ENCODE peak calls at places on chromosomes 12 and 14, in nine cellular contexts. One of them, this sample, is unnamed.

GRCh38 chr12:12899530-12900380 is 8.4 kb downstream of the GPRC5A start:
- DNase-seq in pancreas: no peak
- DNase-seq in aorta: no peak
- DNase-seq in sigmoid colon: peak; percentile 82
- DNase-seq in HCT116: no peak
- DNase-seq in GM23248: peak; percentile 98
- DNase-seq in hepatocyte: peak; percentile 80
- DNase-seq in esophagus squamous epithelium: no peak
- DNase-seq in adrenal gland: peak; percentile 62
- DNase-seq in this sample: no peak

GRCh38 chr12:101671157-101671791 is 26.2 kb upstream of the CHPT1 start:
- DNase-seq in pancreas: peak; percentile 17
- DNase-seq in HCT116: no peak
- DNase-seq in esophagus squamous epithelium: no peak
- DNase-seq in aorta: no peak
- DNase-seq in adrenal gland: no peak
- DNase-seq in hepatocyte: no peak
- DNase-seq in sigmoid colon: no peak
- DNase-seq in GM23248: no peak
- DNase-seq in this sample: no peak

GRCh38 chr12:41497362-41497761 is 309.2 kb downstream of the PDZRN4 start:
- DNase-seq in hepatocyte: no peak
- DNase-seq in pancreas: no peak
- DNase-seq in esophagus squamous epithelium: no peak
- DNase-seq in aorta: no peak
- DNase-seq in HCT116: no peak
- DNase-seq in adrenal gland: no peak
- DNase-seq in sigmoid colon: no peak
- DNase-seq in GM23248: peak; percentile 4
- DNase-seq in this sample: no peak

GRCh38 chr12:113244015-113244983 is 23.0 kb downstream of the TPCN1 start:
- DNase-seq in esophagus squamous epithelium: no peak
- DNase-seq in adrenal gland: peak; percentile 87
- DNase-seq in sigmoid colon: peak; percentile 90
- DNase-seq in pancreas: peak; percentile 80
- DNase-seq in hepatocyte: no peak
- DNase-seq in HCT116: no peak
- DNase-seq in GM23248: no peak
- DNase-seq in aorta: peak; percentile 79
- DNase-seq in this sample: no peak

GRCh38 chr12:39490500-39491276 is 47.8 kb upstream of the KIF21A start:
- DNase-seq in pancreas: no peak
- DNase-seq in esophagus squamous epithelium: no peak
- DNase-seq in GM23248: peak; percentile 64
- DNase-seq in HCT116: no peak
- DNase-seq in sigmoid colon: no peak
- DNase-seq in adrenal gland: no peak
- DNase-seq in aorta: no peak
- DNase-seq in hepatocyte: no peak
- DNase-seq in this sample: no peak

GRCh38 chr14:22614240-22614799 is 16.2 kb downstream of the ABHD4 start:
- DNase-seq in HCT116: peak; percentile 76
- DNase-seq in GM23248: peak; percentile 95
- DNase-seq in pancreas: no peak
- DNase-seq in hepatocyte: peak; percentile 90
- DNase-seq in adrenal gland: no peak
- DNase-seq in sigmoid colon: no peak
- DNase-seq in esophagus squamous epithelium: no peak
- DNase-seq in aorta: peak; percentile 63
- DNase-seq in this sample: peak; percentile 76

GRCh38 chr12:57722716-57723629 is 15.6 kb downstream of the AGAP2 start:
- DNase-seq in adrenal gland: no peak
- DNase-seq in HCT116: no peak
- DNase-seq in pancreas: no peak
- DNase-seq in sigmoid colon: no peak
- DNase-seq in hepatocyte: peak; percentile 2
- DNase-seq in esophagus squamous epithelium: no peak
- DNase-seq in GM23248: no peak
- DNase-seq in aorta: no peak
- DNase-seq in this sample: no peak

GRCh38 chr14:52351191-52351560 is 37.1 kb downstream of the PTGER2 start:
- DNase-seq in esophagus squamous epithelium: no peak
- DNase-seq in sigmoid colon: no peak
- DNase-seq in adrenal gland: no peak
- DNase-seq in HCT116: no peak
- DNase-seq in pancreas: no peak
- DNase-seq in hepatocyte: peak; percentile 65
- DNase-seq in GM23248: peak; percentile 66
- DNase-seq in aorta: no peak
- DNase-seq in this sample: no peak

GRCh38 chr12:132611620-132612019 is 1.2 kb upstream of the LRCOL1 start:
- DNase-seq in sigmoid colon: no peak
- DNase-seq in adrenal gland: no peak
- DNase-seq in aorta: no peak
- DNase-seq in GM23248: no peak
- DNase-seq in hepatocyte: no peak
- DNase-seq in HCT116: no peak
- DNase-seq in esophagus squamous epithelium: no peak
- DNase-seq in pancreas: no peak
- DNase-seq in this sample: no peak

GRCh38 chr14:61337893-61338292 is 16.5 kb downstream of the PRKCH start:
- DNase-seq in hepatocyte: no peak
- DNase-seq in pancreas: no peak
- DNase-seq in HCT116: no peak
- DNase-seq in aorta: no peak
- DNase-seq in adrenal gland: no peak
- DNase-seq in sigmoid colon: no peak
- DNase-seq in esophagus squamous epithelium: no peak
- DNase-seq in GM23248: no peak
- DNase-seq in this sample: no peak

GRCh38 chr12:14934511-14934910 is 3.8 kb downstream of the ERP27 start:
- DNase-seq in sigmoid colon: no peak
- DNase-seq in adrenal gland: no peak
- DNase-seq in hepatocyte: no peak
- DNase-seq in GM23248: no peak
- DNase-seq in esophagus squamous epithelium: no peak
- DNase-seq in pancreas: no peak
- DNase-seq in HCT116: no peak
- DNase-seq in aorta: no peak
- DNase-seq in this sample: no peak

GRCh38 chr14:59126714-59127436 is 61.6 kb upstream of the DAAM1 start:
- DNase-seq in sigmoid colon: no peak
- DNase-seq in pancreas: no peak
- DNase-seq in aorta: no peak
- DNase-seq in HCT116: peak; percentile 61
- DNase-seq in esophagus squamous epithelium: no peak
- DNase-seq in GM23248: peak; percentile 75
- DNase-seq in adrenal gland: peak; percentile 24
- DNase-seq in hepatocyte: peak; percentile 71
- DNase-seq in this sample: peak; percentile 68

GRCh38 chr12:124506145-124506831 is 61.1 kb downstream of the NCOR2 start:
- DNase-seq in GM23248: peak; percentile 76
- DNase-seq in adrenal gland: peak; percentile 66
- DNase-seq in HCT116: no peak
- DNase-seq in aorta: peak; percentile 91
- DNase-seq in hepatocyte: peak; percentile 64
- DNase-seq in sigmoid colon: peak; percentile 93
- DNase-seq in pancreas: peak; percentile 59
- DNase-seq in esophagus squamous epithelium: peak; percentile 25
- DNase-seq in this sample: peak; percentile 53

GRCh38 chr12:122523280-122523679 is 3.5 kb downstream of the RSRC2 start:
- DNase-seq in HCT116: no peak
- DNase-seq in hepatocyte: peak; percentile 19
- DNase-seq in pancreas: no peak
- DNase-seq in esophagus squamous epithelium: no peak
- DNase-seq in sigmoid colon: no peak
- DNase-seq in adrenal gland: no peak
- DNase-seq in aorta: no peak
- DNase-seq in GM23248: peak; percentile 79
- DNase-seq in this sample: no peak

GRCh38 chr12:121709478-121709890 is 3.1 kb upstream of the TMEM120B start:
- DNase-seq in GM23248: peak; percentile 83
- DNase-seq in esophagus squamous epithelium: no peak
- DNase-seq in hepatocyte: peak; percentile 57
- DNase-seq in sigmoid colon: no peak
- DNase-seq in pancreas: no peak
- DNase-seq in HCT116: peak; percentile 51
- DNase-seq in aorta: no peak
- DNase-seq in adrenal gland: no peak
- DNase-seq in this sample: no peak

GRCh38 chr14:65210118-65210826 is 108.0 kb upstream of the MAX start:
- DNase-seq in hepatocyte: no peak
- DNase-seq in aorta: no peak
- DNase-seq in pancreas: no peak
- DNase-seq in GM23248: no peak
- DNase-seq in adrenal gland: no peak
- DNase-seq in HCT116: no peak
- DNase-seq in esophagus squamous epithelium: no peak
- DNase-seq in sigmoid colon: no peak
- DNase-seq in this sample: no peak

GRCh38 chr12:14883663-14884062 is 2.0 kb downstream of the MGP start:
- DNase-seq in esophagus squamous epithelium: no peak
- DNase-seq in sigmoid colon: no peak
- DNase-seq in pancreas: no peak
- DNase-seq in adrenal gland: no peak
- DNase-seq in aorta: no peak
- DNase-seq in HCT116: no peak
- DNase-seq in hepatocyte: no peak
- DNase-seq in GM23248: no peak
- DNase-seq in this sample: no peak

GRCh38 chr14:33165144-33165925 is 226.7 kb downstream of the NPAS3 start:
- DNase-seq in HCT116: no peak
- DNase-seq in adrenal gland: no peak
- DNase-seq in aorta: no peak
- DNase-seq in pancreas: no peak
- DNase-seq in esophagus squamous epithelium: no peak
- DNase-seq in sigmoid colon: no peak
- DNase-seq in hepatocyte: peak; percentile 5
- DNase-seq in GM23248: no peak
- DNase-seq in this sample: peak; percentile 80

GRCh38 chr14:92666251-92666650 is 82.2 kb downstream of the LGMN start:
- DNase-seq in adrenal gland: no peak
- DNase-seq in aorta: no peak
- DNase-seq in esophagus squamous epithelium: no peak
- DNase-seq in sigmoid colon: no peak
- DNase-seq in GM23248: no peak
- DNase-seq in HCT116: no peak
- DNase-seq in hepatocyte: no peak
- DNase-seq in pancreas: no peak
- DNase-seq in this sample: no peak

GRCh38 chr14:92668266-92668973 is 80.0 kb downstream of the LGMN start:
- DNase-seq in esophagus squamous epithelium: no peak
- DNase-seq in pancreas: no peak
- DNase-seq in HCT116: no peak
- DNase-seq in adrenal gland: no peak
- DNase-seq in sigmoid colon: no peak
- DNase-seq in aorta: no peak
- DNase-seq in GM23248: no peak
- DNase-seq in hepatocyte: no peak
- DNase-seq in this sample: no peak

GRCh38 chr14:92663049-92663448 is 85.4 kb downstream of the LGMN start:
- DNase-seq in hepatocyte: no peak
- DNase-seq in GM23248: no peak
- DNase-seq in aorta: no peak
- DNase-seq in sigmoid colon: no peak
- DNase-seq in HCT116: no peak
- DNase-seq in adrenal gland: no peak
- DNase-seq in pancreas: no peak
- DNase-seq in esophagus squamous epithelium: no peak
- DNase-seq in this sample: no peak

GRCh38 chr14:92670177-92670576 is 78.2 kb downstream of the LGMN start:
- DNase-seq in GM23248: peak; percentile 91
- DNase-seq in HCT116: no peak
- DNase-seq in pancreas: no peak
- DNase-seq in aorta: no peak
- DNase-seq in esophagus squamous epithelium: no peak
- DNase-seq in adrenal gland: no peak
- DNase-seq in hepatocyte: no peak
- DNase-seq in sigmoid colon: no peak
- DNase-seq in this sample: no peak

DNA sequence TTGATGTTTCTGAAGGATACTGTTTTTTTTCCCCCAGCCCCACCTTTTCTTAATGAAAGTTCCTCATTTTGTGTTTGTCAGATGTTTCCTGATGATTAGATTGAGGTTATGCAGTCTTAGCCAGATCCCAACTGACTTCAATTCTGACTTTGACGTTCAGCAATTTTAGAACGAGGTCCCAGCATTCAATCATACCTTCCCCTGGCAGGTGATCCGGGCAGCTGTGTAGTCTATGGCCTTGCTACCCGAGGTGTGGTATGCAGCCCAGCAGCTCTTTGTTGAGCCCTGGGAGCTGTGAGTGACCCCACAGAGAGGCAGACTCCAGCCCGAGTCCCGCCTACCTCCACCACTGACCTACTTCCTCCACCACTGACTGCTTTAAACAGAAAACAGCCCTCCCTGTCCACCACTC is 82.7 kb downstream of the LGMN start:
- DNase-seq in aorta: no peak
- DNase-seq in adrenal gland: no peak
- DNase-seq in hepatocyte: no peak
- DNase-seq in HCT116: no peak
- DNase-seq in GM23248: no peak
- DNase-seq in sigmoid colon: no peak
- DNase-seq in esophagus squamous epithelium: no peak
- DNase-seq in pancreas: no peak
- DNase-seq in this sample: no peak
- H3K4me1 ChIP-seq in aorta: no peaks in the 10 kb centered on the region
- H3K4me1 ChIP-seq in adrenal gland: no peaks in the 10 kb centered on the region
- H3K4me1 ChIP-seq in hepatocyte: no peaks in the 10 kb centered on the region
- H3K4me1 ChIP-seq in HCT116: no peaks in the 10 kb centered on the region
- H3K4me1 ChIP-seq in GM23248: peaks cover 13% of the 10 kb centered on the region
- H3K4me1 ChIP-seq in sigmoid colon: no peaks in the 10 kb centered on the region
- H3K4me1 ChIP-seq in esophagus squamous epithelium: no peaks in the 10 kb centered on the region
- H3K4me1 ChIP-seq in pancreas: no peaks in the 10 kb centered on the region
- H3K4me1 ChIP-seq in this sample: no peaks in the 10 kb centered on the region

GRCh38 chr14:68685419-68686211 is 107.3 kb downstream of the ZFP36L1 start:
- DNase-seq in hepatocyte: peak; percentile 85
- DNase-seq in GM23248: peak; percentile 76
- DNase-seq in sigmoid colon: peak; percentile 63
- DNase-seq in adrenal gland: no peak
- DNase-seq in HCT116: peak; percentile 86
- DNase-seq in pancreas: no peak
- DNase-seq in esophagus squamous epithelium: peak; percentile 17
- DNase-seq in aorta: no peak
- DNase-seq in this sample: no peak
- H3K4me1 ChIP-seq in hepatocyte: peaks cover 55% of the 10 kb centered on the region
- H3K4me1 ChIP-seq in GM23248: peaks cover 87% of the 10 kb centered on the region
- H3K4me1 ChIP-seq in sigmoid colon: peaks cover 46% of the 10 kb centered on the region
- H3K4me1 ChIP-seq in adrenal gland: peaks cover 16% of the 10 kb centered on the region
- H3K4me1 ChIP-seq in HCT116: peaks cover 85% of the 10 kb centered on the region
- H3K4me1 ChIP-seq in pancreas: no peaks in the 10 kb centered on the region
- H3K4me1 ChIP-seq in esophagus squamous epithelium: peaks cover 68% of the 10 kb centered on the region
- H3K4me1 ChIP-seq in aorta: peaks cover 11% of the 10 kb centered on the region
- H3K4me1 ChIP-seq in this sample: no peaks in the 10 kb centered on the region

GRCh38 chr12:117699118-117699517 is 269.7 kb downstream of the KSR2 start:
- DNase-seq in sigmoid colon: no peak
- DNase-seq in aorta: no peak
- DNase-seq in GM23248: no peak
- DNase-seq in pancreas: no peak
- DNase-seq in esophagus squamous epithelium: no peak
- DNase-seq in hepatocyte: no peak
- DNase-seq in adrenal gland: no peak
- DNase-seq in HCT116: no peak
- DNase-seq in this sample: no peak
- H3K4me1 ChIP-seq in sigmoid colon: no peaks in the 10 kb centered on the region
- H3K4me1 ChIP-seq in aorta: no peaks in the 10 kb centered on the region
- H3K4me1 ChIP-seq in GM23248: no peaks in the 10 kb centered on the region
- H3K4me1 ChIP-seq in pancreas: no peaks in the 10 kb centered on the region
- H3K4me1 ChIP-seq in esophagus squamous epithelium: no peaks in the 10 kb centered on the region
- H3K4me1 ChIP-seq in hepatocyte: no peaks in the 10 kb centered on the region
- H3K4me1 ChIP-seq in adrenal gland: no peaks in the 10 kb centered on the region
- H3K4me1 ChIP-seq in HCT116: peaks cover 18% of the 10 kb centered on the region
- H3K4me1 ChIP-seq in this sample: no peaks in the 10 kb centered on the region

GRCh38 chr14:24441485-24441884 is 1.1 kb downstream of the SDR39U1 start:
- DNase-seq in pancreas: no peak
- DNase-seq in sigmoid colon: no peak
- DNase-seq in aorta: no peak
- DNase-seq in HCT116: no peak
- DNase-seq in adrenal gland: no peak
- DNase-seq in hepatocyte: no peak
- DNase-seq in esophagus squamous epithelium: no peak
- DNase-seq in GM23248: no peak
- DNase-seq in this sample: no peak
- H3K4me1 ChIP-seq in pancreas: peaks cover 4% of the 10 kb centered on the region
- H3K4me1 ChIP-seq in sigmoid colon: peaks cover 40% of the 10 kb centered on the region
- H3K4me1 ChIP-seq in aorta: no peaks in the 10 kb centered on the region
- H3K4me1 ChIP-seq in HCT116: peaks cover 17% of the 10 kb centered on the region
- H3K4me1 ChIP-seq in adrenal gland: peaks cover 14% of the 10 kb centered on the region
- H3K4me1 ChIP-seq in hepatocyte: peaks cover 7% of the 10 kb centered on the region
- H3K4me1 ChIP-seq in esophagus squamous epithelium: peaks cover 31% of the 10 kb centered on the region
- H3K4me1 ChIP-seq in GM23248: peaks cover 9% of the 10 kb centered on the region
- H3K4me1 ChIP-seq in this sample: peaks cover 14% of the 10 kb centered on the region